ENCODE peak calls at places on chromosomes 7 and 10, in six cellular contexts. S is HCT116, Y is body of pancreas, O is kidney, W is A673, E is neural crest cell. R is an unnamed sample.

GRCh38 chr7:70512719-70513118 is 619.2 kb upstream of the GALNT17 start:
- DNase-seq in S (no peak), Y (no peak), O (no peak), W (no peak), E (no peak), R (no peak)

GRCh38 chr10:80700252-80700651 is 162.6 kb downstream of the SH2D4B start:
- DNase-seq in S (no peak), Y (no peak), O (no peak), W (no peak), E (no peak), R (no peak)

GRCh38 chr10:64396105-64396504 is 874.9 kb downstream of the REEP3 start:
- DNase-seq in S (no peak), Y (no peak), O (no peak), W (peak), E (no peak), R (no peak)

GRCh38 chr7:2478387-2478760 is 2.2 kb upstream of the GRIFIN start:
- DNase-seq in S (no peak), Y (peak), O (peak), W (no peak), E (no peak), R (no peak)

GRCh38 chr7:98836811-98837631 is 32.8 kb downstream of the TMEM130 start:
- DNase-seq in S (peak), Y (peak), O (no peak), W (peak), E (peak), R (no peak)

GRCh38 chr7:116669769-116670168 is 2.2 kb upstream of the MET start:
- DNase-seq in S (no peak), Y (no peak), O (no peak), W (no peak), E (no peak), R (no peak)

GRCh38 chr7:66013938-66014337 is 31.9 kb upstream of the GUSB start:
- DNase-seq in S (peak), Y (peak), O (no peak), W (peak), E (no peak), R (no peak)

GRCh38 chr7:111741811-111742240 is 179.5 kb upstream of the IMMP2L start:
- DNase-seq in S (peak), Y (peak), O (no peak), W (peak), E (peak), R (no peak)

GRCh38 chr7:116933465-116933864 is 19.8 kb upstream of the ST7 start:
- DNase-seq in S (no peak), Y (no peak), O (no peak), W (no peak), E (no peak), R (no peak)

GRCh38 chr7:120168066-120168465 is 104.9 kb upstream of the KCND2 start:
- DNase-seq in S (no peak), Y (no peak), O (no peak), W (no peak), E (no peak), R (no peak)

GRCh38 chr10:32350811-32351342 is 3.9 kb upstream of the EPC1 start:
- DNase-seq in S (no peak), Y (no peak), O (no peak), W (peak), E (no peak), R (no peak)

GRCh38 chr10:28906934-28907333 is 229.6 kb downstream of the BAMBI start:
- DNase-seq in S (no peak), Y (no peak), O (no peak), W (no peak), E (no peak), R (no peak)

GRCh38 chr10:116627386-116627933 is 6.7 kb downstream of the PNLIPRP2 start:
- DNase-seq in S (peak), Y (peak), O (peak), W (no peak), E (peak), R (no peak)

GRCh38 chr10:129962092-129962494 is 2.0 kb downstream of the EBF3 start:
- DNase-seq in S (no peak), Y (no peak), O (no peak), W (no peak), E (no peak), R (no peak)

GRCh38 chr10:53406532-53406931 is 633.9 kb upstream of the MBL2 start:
- DNase-seq in S (no peak), Y (no peak), O (no peak), W (no peak), E (no peak), R (no peak)

GRCh38 chr10:71276873-71277272 is 42.2 kb upstream of the SLC29A3 start:
- DNase-seq in S (no peak), Y (no peak), O (no peak), W (no peak), E (no peak), R (no peak)

GRCh38 chr7:135282621-135283295 is 49.1 kb downstream of the STRA8 start:
- DNase-seq in S (no peak), Y (no peak), O (no peak), W (peak), E (no peak), R (no peak)

GRCh38 chr7:19209297-19209696 is 64.1 kb upstream of the FERD3L start:
- DNase-seq in S (no peak), Y (no peak), O (no peak), W (no peak), E (no peak), R (no peak)

GRCh38 chr10:59018977-59019376 is 157.5 kb upstream of the PHYHIPL start:
- DNase-seq in S (no peak), Y (no peak), O (no peak), W (no peak), E (no peak), R (no peak)

GRCh38 chr7:427506-428103 is 92.0 kb downstream of the PDGFA start:
- DNase-seq in S (no peak), Y (no peak), O (no peak), W (no peak), E (no peak), R (no peak)

GRCh38 chr10:99784025-99784730 is 1.7 kb downstream of the ABCC2 start:
- DNase-seq in S (no peak), Y (no peak), O (no peak), W (peak), E (no peak), R (no peak)

DNA sequence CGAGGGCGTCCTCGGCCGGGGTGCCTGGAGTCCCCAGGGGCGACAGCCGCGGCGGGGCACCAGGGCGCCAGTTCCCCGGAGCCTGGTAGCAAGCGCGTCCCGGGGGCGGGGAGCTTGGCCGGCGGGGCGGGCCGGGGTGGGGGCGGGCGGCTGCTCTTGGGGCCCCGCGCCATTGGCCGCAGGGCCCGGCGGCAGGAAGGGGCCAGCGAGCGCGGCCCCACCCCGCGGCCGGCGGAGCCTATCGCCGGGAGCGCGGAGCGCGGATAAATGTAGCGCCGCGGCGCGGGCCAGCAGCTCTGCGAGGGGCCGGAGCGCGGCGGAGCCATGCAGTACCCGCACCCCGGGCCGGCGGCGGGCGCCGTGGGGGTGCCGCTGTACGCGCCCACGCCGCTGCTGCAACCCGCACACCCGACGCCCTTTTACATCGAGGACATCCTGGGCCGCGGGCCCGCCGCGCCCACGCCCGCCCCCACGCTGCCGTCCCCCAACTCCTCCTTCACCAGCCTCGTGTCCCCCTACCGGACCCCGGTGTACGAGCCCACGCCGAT is at the start of gene HHEX:
- DNase-seq in S (peak), Y (peak), O (peak), W (peak), E (no peak), R (peak)
- TF ChIP-seq CTCF in S (no peak), Y (no peak), O (no peak), W (no peak), E (no peak), R (no peak)

GRCh38 chr7:142375710-142376313 is 118.0 kb upstream of the PRSS58 start:
- DNase-seq in S (peak), Y (no peak), O (peak), W (no peak), E (no peak), R (no peak)
- TF ChIP-seq CTCF in S (peak), Y (no peak), O (peak), W (peak), E (no peak), R (no peak)

GRCh38 chr10:97099868-97100267 is 85.9 kb downstream of the SLIT1 start:
- DNase-seq in S (no peak), Y (no peak), O (no peak), W (no peak), E (no peak), R (no peak)

GRCh38 chr10:97102441-97102840 is 83.3 kb downstream of the SLIT1 start:
- DNase-seq in S (no peak), Y (no peak), O (no peak), W (no peak), E (no peak), R (no peak)

GRCh38 chr10:97099089-97099488 is 86.7 kb downstream of the SLIT1 start:
- DNase-seq in S (no peak), Y (no peak), O (no peak), W (no peak), E (no peak), R (no peak)

GRCh38 chr10:97100657-97101056 is 85.1 kb downstream of the SLIT1 start:
- DNase-seq in S (no peak), Y (no peak), O (no peak), W (no peak), E (no peak), R (no peak)

DNA sequence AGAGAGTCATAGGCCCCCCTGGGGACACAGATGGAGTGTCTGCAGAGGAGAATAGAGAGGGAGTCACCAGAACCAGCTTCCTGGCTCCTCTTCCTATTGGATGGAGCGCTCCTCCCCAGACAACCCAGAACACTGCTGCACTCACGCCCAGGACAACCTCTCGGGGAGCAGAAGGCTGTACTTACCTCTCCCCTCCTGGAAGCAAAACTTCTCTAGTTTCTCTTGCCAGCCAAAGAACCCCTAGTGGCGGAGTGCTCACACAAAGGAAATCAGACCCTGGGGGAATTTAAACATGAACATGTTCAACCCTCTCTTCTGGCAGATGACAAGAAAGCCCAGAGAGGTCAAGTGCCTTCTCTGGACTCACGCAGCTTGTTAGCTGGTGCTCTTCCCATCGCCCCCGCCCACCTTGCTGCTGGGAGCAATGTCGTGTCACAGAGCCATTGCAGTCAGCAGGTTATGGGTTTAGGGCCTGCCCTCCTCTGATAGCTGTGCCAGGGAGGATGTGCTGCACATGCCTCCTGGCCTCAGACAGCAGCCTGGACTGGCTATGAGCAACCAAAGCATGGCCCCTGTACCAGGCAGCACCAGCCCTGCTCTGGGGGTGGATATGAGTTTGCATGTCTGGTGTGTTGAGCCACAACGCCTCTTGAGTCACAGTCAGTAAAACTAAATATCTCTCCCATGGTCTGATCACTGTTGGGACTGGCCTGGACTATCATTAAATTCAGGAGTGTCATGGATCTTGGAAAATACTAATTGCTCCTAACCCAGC is 84.4 kb downstream of the SLIT1 start:
- DNase-seq in S (no peak), Y (no peak), O (no peak), W (no peak), E (no peak), R (no peak)
- TF ChIP-seq CTCF in S (no peak), Y (no peak), O (no peak), W (no peak), E (peak), R (no peak)

DNA sequence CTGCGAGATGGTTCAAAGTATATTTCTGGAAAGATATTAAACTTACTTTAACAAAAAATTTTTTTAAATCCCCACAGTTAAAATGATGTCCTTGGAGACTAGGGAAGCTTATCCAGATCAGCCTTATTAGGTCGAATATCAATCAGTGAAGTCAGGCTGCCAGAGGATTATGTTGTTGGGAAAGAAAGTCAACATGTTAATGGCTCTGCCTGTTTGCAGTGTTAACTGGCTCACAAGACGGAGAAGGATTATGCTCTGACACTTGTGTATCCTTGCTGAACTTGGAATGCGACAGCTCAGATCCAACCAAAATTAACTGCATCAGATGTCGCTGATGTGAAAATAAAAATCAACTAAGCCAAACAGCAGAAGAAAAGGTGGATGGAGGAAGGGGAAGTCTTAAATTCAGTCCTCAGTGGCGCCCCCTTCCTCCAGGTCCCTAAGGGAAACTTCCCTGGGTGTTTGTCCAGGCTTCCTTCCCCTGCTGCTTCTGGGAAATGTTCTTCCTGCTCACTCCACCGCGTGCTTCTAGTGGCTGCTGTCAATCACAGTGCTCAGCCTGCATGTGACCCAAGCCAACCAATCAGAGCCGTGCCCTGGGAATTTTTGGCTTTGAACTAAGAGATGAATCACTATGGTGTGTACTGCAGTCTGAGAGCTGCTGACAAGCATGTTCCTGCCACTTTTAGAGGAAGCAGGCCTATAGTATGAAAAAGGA is 690.4 kb upstream of the NRP1 start:
- DNase-seq in S (peak), Y (no peak), O (no peak), W (peak), E (no peak), R (no peak)
- TF ChIP-seq CTCF in S (no peak), Y (no peak), O (no peak), W (no peak), E (peak), R (no peak)